ENCODE peak calls at places on chromosome 21, in eight cellular contexts. X, O, Q, W, T, R, G and S are unnamed samples.
A peak's percentile ranks its signal among the peaks of the same experiment; 100 is the strongest.

GRCh38 chr21:44737706-44738354 is 26.5 kb upstream of the TSPEAR start:
- DNase-seq in X (peak; percentile 30), O (no peak), Q (no peak), W (peak; percentile 39), T (peak; percentile 14), R (no peak), G (no peak), S (no peak)

GRCh38 chr21:45709127-45709526 is 65.6 kb downstream of the PCBP3 start:
- DNase-seq in X (peak; percentile 64), O (no peak), Q (no peak), W (no peak), T (no peak), R (no peak), G (no peak), S (no peak)

GRCh38 chr21:44898851-44899767 is 21.6 kb downstream of the ITGB2 start:
- DNase-seq in X (no peak), O (no peak), Q (no peak), W (no peak), T (no peak), R (no peak), G (no peak), S (no peak)

GRCh38 chr21:18986197-18986596 is 582.6 kb upstream of the TMPRSS15 start:
- DNase-seq in X (no peak), O (no peak), Q (no peak), W (no peak), T (no peak), R (no peak), G (no peak), S (no peak)

GRCh38 chr21:35617491-35617890 is 442.8 kb downstream of the SETD4 start:
- DNase-seq in X (no peak), O (no peak), Q (no peak), W (no peak), T (no peak), R (no peak), G (no peak), S (no peak)

GRCh38 chr21:38240121-38240520 is 16.7 kb upstream of the KCNJ15 start:
- DNase-seq in X (no peak), O (no peak), Q (no peak), W (no peak), T (no peak), R (no peak), G (no peak), S (no peak)

GRCh38 chr21:42493109-42494060 is 2.6 kb downstream of the RSPH1 start:
- DNase-seq in X (no peak), O (peak; percentile 55), Q (no peak), W (no peak), T (no peak), R (no peak), G (no peak), S (no peak)

GRCh38 chr21:17370263-17370662 is 142.6 kb upstream of the CXADR start:
- DNase-seq in X (no peak), O (peak; percentile 33), Q (no peak), W (no peak), T (peak; percentile 52), R (no peak), G (no peak), S (no peak)

GRCh38 chr21:23950344-23950743 is 1656.9 kb downstream of the MRPL39 start:
- DNase-seq in X (no peak), O (no peak), Q (no peak), W (no peak), T (no peak), R (no peak), G (no peak), S (no peak)

GRCh38 chr21:44910229-44911065 is 10.3 kb downstream of the ITGB2 start:
- DNase-seq in X (no peak), O (no peak), Q (no peak), W (no peak), T (no peak), R (no peak), G (no peak), S (peak; percentile 59)

GRCh38 chr21:42666023-42666747 is 12.8 kb downstream of the PDE9A start:
- DNase-seq in X (peak; percentile 40), O (no peak), Q (no peak), W (no peak), T (peak; percentile 29), R (no peak), G (peak; percentile 86), S (peak; percentile 65)

GRCh38 chr21:29346771-29347170 is 48.0 kb downstream of the BACH1 start:
- DNase-seq in X (no peak), O (no peak), Q (no peak), W (no peak), T (no peak), R (no peak), G (no peak), S (no peak)

GRCh38 chr21:29347274-29347681 is 48.6 kb downstream of the BACH1 start:
- DNase-seq in X (peak; percentile 4), O (peak; percentile 22), Q (no peak), W (no peak), T (no peak), R (no peak), G (no peak), S (no peak)

GRCh38 chr21:29351691-29352090 is 53.0 kb downstream of the BACH1 start:
- DNase-seq in X (peak; percentile 66), O (no peak), Q (no peak), W (no peak), T (no peak), R (no peak), G (no peak), S (no peak)

GRCh38 chr21:29350246-29350779 is 51.6 kb downstream of the BACH1 start:
- DNase-seq in X (no peak), O (no peak), Q (no peak), W (no peak), T (no peak), R (no peak), G (no peak), S (no peak)

DNA sequence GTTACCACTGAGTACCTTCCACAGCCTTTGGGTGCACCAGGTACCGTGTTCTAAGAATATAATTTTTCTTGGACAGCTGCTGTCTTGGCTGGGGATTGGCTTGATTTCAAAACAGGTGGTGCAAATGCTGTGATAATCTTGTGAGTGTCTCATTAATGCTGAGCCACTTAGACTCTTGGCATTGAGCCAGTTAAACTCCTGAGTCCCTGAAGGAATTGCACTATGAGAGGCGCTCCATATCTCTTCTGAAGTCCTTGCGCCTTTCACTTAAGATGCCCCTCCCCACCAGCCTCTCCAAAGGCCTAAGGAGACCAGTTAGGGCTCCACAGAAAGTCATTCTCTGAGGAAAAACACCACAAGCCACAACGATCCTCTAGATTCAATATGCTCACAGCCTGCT is 51.0 kb downstream of the BACH1 start:
- DNase-seq in X (no peak), O (peak; percentile 39), Q (no peak), W (no peak), T (no peak), R (no peak), G (no peak), S (no peak)
- TF ChIP-seq EZH2phosphoT487 in X (no peak), O (no peak), Q (no peak), W (no peak), T (no peak), R (no peak), G (no peak), S (no peak)

DNA sequence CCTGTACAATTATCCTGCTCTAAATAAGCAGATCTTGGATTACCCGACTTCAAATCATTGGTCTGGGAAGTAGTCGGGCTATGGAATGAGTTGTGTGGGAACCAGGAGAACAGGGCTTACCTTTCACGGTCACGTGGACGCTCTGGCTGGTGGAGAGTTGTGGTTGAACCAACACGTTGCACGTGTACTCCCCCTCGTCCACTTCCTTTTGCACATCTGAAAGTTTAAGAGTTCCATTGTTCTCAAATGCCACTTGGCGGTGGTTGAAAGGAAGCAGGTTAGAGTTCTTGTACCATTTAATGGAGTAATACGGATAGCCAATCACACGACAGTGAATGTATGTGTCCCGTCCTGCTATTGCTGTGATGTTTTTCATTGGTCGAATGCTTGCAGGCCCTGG is 470.7 kb downstream of the PCP4 start:
- DNase-seq in X (no peak), O (no peak), Q (no peak), W (no peak), T (no peak), R (no peak), G (no peak), S (no peak)
- H3K9me3 ChIP-seq in X (peaks cover 3% of the 10 kb centered on the region), O (no peaks in the 10 kb centered on the region), Q (peaks cover 35% of the 10 kb centered on the region), W (no peaks in the 10 kb centered on the region), T (peaks cover 21% of the 10 kb centered on the region), R (no peaks in the 10 kb centered on the region), G (peaks cover 3% of the 10 kb centered on the region), S (no peaks in the 10 kb centered on the region)

GRCh38 chr21:33206771-33207290 is 22.9 kb upstream of the IFNAR2 start:
- DNase-seq in X (no peak), O (no peak), Q (no peak), W (no peak), T (no peak), R (no peak), G (no peak), S (no peak)

GRCh38 chr21:33201945-33202344 is 27.8 kb upstream of the IFNAR2 start:
- DNase-seq in X (peak; percentile 37), O (no peak), Q (no peak), W (no peak), T (no peak), R (no peak), G (no peak), S (no peak)

GRCh38 chr21:33205476-33205875 is 24.3 kb upstream of the IFNAR2 start:
- DNase-seq in X (no peak), O (no peak), Q (no peak), W (no peak), T (no peak), R (no peak), G (no peak), S (peak; percentile 74)

GRCh38 chr21:33202464-33203363 is 27.0 kb upstream of the IFNAR2 start:
- DNase-seq in X (no peak), O (no peak), Q (no peak), W (no peak), T (no peak), R (no peak), G (no peak), S (no peak)

GRCh38 chr21:33203371-33203724 is 26.4 kb upstream of the IFNAR2 start:
- DNase-seq in X (no peak), O (no peak), Q (no peak), W (no peak), T (no peak), R (no peak), G (no peak), S (no peak)
- H3K4me2 ChIP-seq in X (peak overlapping the region; percentile 31), O (peak overlapping the region; percentile 19), Q (peak overlapping the region; percentile 61), W (no peak overlapping the region), T (peak overlapping the region; percentile 48), R (no peak overlapping the region), G (peak overlapping the region; percentile 29), S (peak overlapping the region; percentile 54)

GRCh38 chr21:41234574-41234973 is 66.6 kb downstream of the BACE2 start:
- DNase-seq in X (no peak), O (no peak), Q (no peak), W (no peak), T (no peak), R (no peak), G (no peak), S (no peak)

GRCh38 chr21:41236361-41236973 is 68.5 kb downstream of the BACE2 start:
- DNase-seq in X (no peak), O (no peak), Q (no peak), W (no peak), T (no peak), R (no peak), G (no peak), S (no peak)

GRCh38 chr21:41232055-41232454 is 64.1 kb downstream of the BACE2 start:
- DNase-seq in X (no peak), O (no peak), Q (no peak), W (no peak), T (no peak), R (no peak), G (no peak), S (no peak)

GRCh38 chr21:41233913-41234312 is 66.0 kb downstream of the BACE2 start:
- DNase-seq in X (no peak), O (no peak), Q (no peak), W (no peak), T (no peak), R (no peak), G (no peak), S (no peak)

GRCh38 chr21:41235214-41235613 is 67.3 kb downstream of the BACE2 start:
- DNase-seq in X (no peak), O (no peak), Q (no peak), W (no peak), T (no peak), R (no peak), G (no peak), S (no peak)
- TF ChIP-seq EZH2phosphoT487 in X (no peak), O (no peak), Q (no peak), W (no peak), T (no peak), R (no peak), G (no peak), S (no peak)